ENCODE peak calls at places on chromosomes 7 and 10, in four cellular contexts. One of them, this sample, is unnamed.
A peak's percentile ranks its signal among the peaks of the same experiment; 100 is the strongest.

GRCh38 chr10:74750848-74751274 is 75.5 kb upstream of the KAT6B start:
- DNase-seq in H1: peak; percentile 28
- DNase-seq in body of pancreas: no peak
- DNase-seq in retinal pigment epithelial cell: no peak
- DNase-seq in this sample: peak; percentile 46

GRCh38 chr7:81641873-81642272 is 128.0 kb downstream of the HGF start:
- DNase-seq in retinal pigment epithelial cell: no peak
- DNase-seq in H1: no peak
- DNase-seq in body of pancreas: no peak
- DNase-seq in this sample: no peak

GRCh38 chr10:91032614-91033248 is 111.8 kb upstream of the ANKRD1 start:
- DNase-seq in H1: no peak
- DNase-seq in body of pancreas: peak; percentile 20
- DNase-seq in retinal pigment epithelial cell: no peak
- DNase-seq in this sample: no peak

GRCh38 chr10:33376976-33377657 is 42.6 kb upstream of the NRP1 start:
- DNase-seq in H1: no peak
- DNase-seq in retinal pigment epithelial cell: no peak
- DNase-seq in body of pancreas: no peak
- DNase-seq in this sample: no peak

GRCh38 chr7:75590373-75591005 is 98.4 kb downstream of the SPDYE5 start:
- DNase-seq in H1: no peak
- DNase-seq in retinal pigment epithelial cell: no peak
- DNase-seq in body of pancreas: no peak
- DNase-seq in this sample: no peak

GRCh38 chr10:112526130-112526529 is 79.1 kb downstream of the VTI1A start:
- DNase-seq in body of pancreas: no peak
- DNase-seq in H1: no peak
- DNase-seq in retinal pigment epithelial cell: no peak
- DNase-seq in this sample: no peak

GRCh38 chr10:60524541-60524940 is 134.9 kb upstream of the ANK3 start:
- DNase-seq in retinal pigment epithelial cell: no peak
- DNase-seq in H1: no peak
- DNase-seq in body of pancreas: no peak
- DNase-seq in this sample: no peak

GRCh38 chr10:8049151-8049873 is 5.2 kb upstream of the GATA3 start:
- DNase-seq in body of pancreas: no peak
- DNase-seq in H1: peak; percentile 73
- DNase-seq in retinal pigment epithelial cell: no peak
- DNase-seq in this sample: no peak

GRCh38 chr7:26398436-26399308 is 107.0 kb downstream of the SNX10 start:
- DNase-seq in body of pancreas: peak; percentile 76
- DNase-seq in retinal pigment epithelial cell: no peak
- DNase-seq in H1: peak; percentile 79
- DNase-seq in this sample: peak; percentile 90

GRCh38 chr7:139767561-139767982 is 10.2 kb downstream of the HIPK2 start:
- DNase-seq in body of pancreas: no peak
- DNase-seq in retinal pigment epithelial cell: no peak
- DNase-seq in H1: no peak
- DNase-seq in this sample: peak; percentile 37

GRCh38 chr7:71145906-71146901 is 14.3 kb downstream of the GALNT17 start:
- DNase-seq in H1: no peak
- DNase-seq in body of pancreas: peak; percentile 17
- DNase-seq in retinal pigment epithelial cell: no peak
- DNase-seq in this sample: no peak

GRCh38 chr7:143487566-143487965 is 9.9 kb downstream of the TAS2R41 start:
- DNase-seq in retinal pigment epithelial cell: no peak
- DNase-seq in body of pancreas: peak; percentile 26
- DNase-seq in H1: no peak
- DNase-seq in this sample: no peak

GRCh38 chr10:30862486-30862885 is 169.2 kb downstream of the ZNF438 start:
- DNase-seq in H1: no peak
- DNase-seq in body of pancreas: no peak
- DNase-seq in retinal pigment epithelial cell: no peak
- DNase-seq in this sample: no peak

GRCh38 chr7:22607180-22607579 is 107.2 kb upstream of the STEAP1B start:
- DNase-seq in retinal pigment epithelial cell: no peak
- DNase-seq in body of pancreas: no peak
- DNase-seq in H1: no peak
- DNase-seq in this sample: no peak

GRCh38 chr7:91164531-91164930 is 99.7 kb upstream of the FZD1 start:
- DNase-seq in H1: no peak
- DNase-seq in retinal pigment epithelial cell: no peak
- DNase-seq in body of pancreas: no peak
- DNase-seq in this sample: no peak

GRCh38 chr10:104322416-104322782 is 15.9 kb downstream of the ITPRIP start:
- DNase-seq in body of pancreas: peak; percentile 63
- DNase-seq in retinal pigment epithelial cell: no peak
- DNase-seq in H1: no peak
- DNase-seq in this sample: no peak

GRCh38 chr7:26091933-26092332 is 60.1 kb upstream of the NFE2L3 start:
- DNase-seq in H1: no peak
- DNase-seq in retinal pigment epithelial cell: no peak
- DNase-seq in body of pancreas: no peak
- DNase-seq in this sample: no peak

GRCh38 chr10:74917481-74918077 is 91.2 kb downstream of the KAT6B start:
- DNase-seq in body of pancreas: no peak
- DNase-seq in retinal pigment epithelial cell: no peak
- DNase-seq in H1: no peak
- DNase-seq in this sample: no peak

GRCh38 chr7:21962677-21963076 is 17.0 kb upstream of the CDCA7L start:
- DNase-seq in body of pancreas: no peak
- DNase-seq in H1: no peak
- DNase-seq in retinal pigment epithelial cell: no peak
- DNase-seq in this sample: no peak

GRCh38 chr10:106278385-106278784 is 886.1 kb downstream of the SORCS1 start:
- DNase-seq in retinal pigment epithelial cell: no peak
- DNase-seq in H1: no peak
- DNase-seq in body of pancreas: no peak
- DNase-seq in this sample: no peak

GRCh38 chr7:132877578-132877977 is 204.3 kb downstream of the CHCHD3 start:
- DNase-seq in H1: no peak
- DNase-seq in body of pancreas: no peak
- DNase-seq in retinal pigment epithelial cell: no peak
- DNase-seq in this sample: no peak

GRCh38 chr7:136877990-136878389 is 9.5 kb downstream of the CHRM2 start:
- DNase-seq in body of pancreas: no peak
- DNase-seq in retinal pigment epithelial cell: no peak
- DNase-seq in H1: no peak
- DNase-seq in this sample: no peak

GRCh38 chr7:113629244-113629643 is 289.6 kb downstream of the PPP1R3A start:
- DNase-seq in body of pancreas: no peak
- DNase-seq in retinal pigment epithelial cell: no peak
- DNase-seq in H1: no peak
- DNase-seq in this sample: no peak

GRCh38 chr7:25897261-25897782 is 254.7 kb upstream of the NFE2L3 start:
- DNase-seq in body of pancreas: no peak
- DNase-seq in H1: no peak
- DNase-seq in retinal pigment epithelial cell: no peak
- DNase-seq in this sample: no peak

GRCh38 chr7:16850772-16851466 is 30.9 kb downstream of the AGR3 start:
- DNase-seq in body of pancreas: no peak
- DNase-seq in H1: no peak
- DNase-seq in retinal pigment epithelial cell: no peak
- DNase-seq in this sample: peak; percentile 7

GRCh38 chr7:70406419-70407189 is 725.3 kb upstream of the GALNT17 start:
- DNase-seq in retinal pigment epithelial cell: no peak
- DNase-seq in H1: no peak
- DNase-seq in body of pancreas: no peak
- DNase-seq in this sample: no peak

GRCh38 chr7:149289856-149290255 is 27.9 kb downstream of the ZNF783 start:
- DNase-seq in retinal pigment epithelial cell: no peak
- DNase-seq in H1: no peak
- DNase-seq in body of pancreas: no peak
- DNase-seq in this sample: no peak

GRCh38 chr10:127715782-127716378 is 21.1 kb upstream of the FOXI2 start:
- DNase-seq in body of pancreas: no peak
- DNase-seq in retinal pigment epithelial cell: no peak
- DNase-seq in H1: no peak
- DNase-seq in this sample: peak; percentile 26
- TF ChIP-seq CTCF in body of pancreas: peak; percentile 52
- TF ChIP-seq CTCF in retinal pigment epithelial cell: peak; percentile 28
- TF ChIP-seq CTCF in H1: peak; percentile 35
- TF ChIP-seq CTCF in this sample: peak; percentile 11

GRCh38 chr10:44956176-44956575 is 3.4 kb upstream of the RASSF4 start:
- DNase-seq in body of pancreas: no peak
- DNase-seq in retinal pigment epithelial cell: no peak
- DNase-seq in H1: no peak
- DNase-seq in this sample: no peak

GRCh38 chr10:44956717-44957706 is 2.6 kb upstream of the RASSF4 start:
- DNase-seq in retinal pigment epithelial cell: no peak
- DNase-seq in H1: no peak
- DNase-seq in body of pancreas: no peak
- DNase-seq in this sample: no peak

GRCh38 chr10:44952779-44953231 is 6.8 kb upstream of the RASSF4 start:
- DNase-seq in body of pancreas: no peak
- DNase-seq in H1: peak; percentile 41
- DNase-seq in retinal pigment epithelial cell: no peak
- DNase-seq in this sample: no peak

GRCh38 chr10:44955408-44956070 is 4.1 kb upstream of the RASSF4 start:
- DNase-seq in H1: peak; percentile 34
- DNase-seq in body of pancreas: no peak
- DNase-seq in retinal pigment epithelial cell: no peak
- DNase-seq in this sample: no peak

DNA sequence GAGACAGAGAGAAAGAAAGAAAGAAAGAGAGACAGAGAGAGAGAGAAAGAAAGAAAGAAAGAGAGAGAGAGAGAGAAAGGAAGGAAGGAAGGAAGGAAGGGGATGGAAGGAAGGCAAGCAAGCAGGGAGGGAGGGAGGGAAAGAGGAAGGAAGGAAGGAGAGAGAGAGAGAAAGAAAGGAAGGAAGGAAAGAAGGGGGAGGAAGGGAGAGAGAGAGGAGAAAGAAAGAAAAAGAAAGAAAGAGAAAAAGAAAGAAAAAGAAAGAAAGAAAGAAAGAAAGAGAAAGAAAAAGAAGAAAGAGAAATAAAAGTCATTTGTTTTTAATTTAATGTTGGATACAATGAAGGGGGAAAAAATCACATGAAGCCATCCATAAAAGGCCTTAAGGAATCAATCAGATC is 4.6 kb upstream of the RASSF4 start:
- DNase-seq in retinal pigment epithelial cell: no peak
- DNase-seq in body of pancreas: no peak
- DNase-seq in H1: no peak
- DNase-seq in this sample: no peak
- TF ChIP-seq CTCF in retinal pigment epithelial cell: no peak
- TF ChIP-seq CTCF in body of pancreas: no peak
- TF ChIP-seq CTCF in H1: no peak
- TF ChIP-seq CTCF in this sample: no peak

GRCh38 chr7:140926021-140926812 is 1.5 kb upstream of the BRAF start:
- DNase-seq in H1: no peak
- DNase-seq in body of pancreas: no peak
- DNase-seq in retinal pigment epithelial cell: no peak
- DNase-seq in this sample: no peak

GRCh38 chr7:140923358-140924006 is 1.2 kb downstream of the BRAF start:
- DNase-seq in body of pancreas: peak; percentile 18
- DNase-seq in retinal pigment epithelial cell: no peak
- DNase-seq in H1: no peak
- DNase-seq in this sample: no peak

GRCh38 chr7:140922741-140923345 is 1.9 kb downstream of the BRAF start:
- DNase-seq in retinal pigment epithelial cell: no peak
- DNase-seq in body of pancreas: no peak
- DNase-seq in H1: no peak
- DNase-seq in this sample: no peak

GRCh38 chr7:140924821-140925421 is at the start of gene BRAF:
- DNase-seq in body of pancreas: peak; percentile 92
- DNase-seq in retinal pigment epithelial cell: peak; percentile 52
- DNase-seq in H1: peak; percentile 98
- DNase-seq in this sample: peak; percentile 92

DNA sequence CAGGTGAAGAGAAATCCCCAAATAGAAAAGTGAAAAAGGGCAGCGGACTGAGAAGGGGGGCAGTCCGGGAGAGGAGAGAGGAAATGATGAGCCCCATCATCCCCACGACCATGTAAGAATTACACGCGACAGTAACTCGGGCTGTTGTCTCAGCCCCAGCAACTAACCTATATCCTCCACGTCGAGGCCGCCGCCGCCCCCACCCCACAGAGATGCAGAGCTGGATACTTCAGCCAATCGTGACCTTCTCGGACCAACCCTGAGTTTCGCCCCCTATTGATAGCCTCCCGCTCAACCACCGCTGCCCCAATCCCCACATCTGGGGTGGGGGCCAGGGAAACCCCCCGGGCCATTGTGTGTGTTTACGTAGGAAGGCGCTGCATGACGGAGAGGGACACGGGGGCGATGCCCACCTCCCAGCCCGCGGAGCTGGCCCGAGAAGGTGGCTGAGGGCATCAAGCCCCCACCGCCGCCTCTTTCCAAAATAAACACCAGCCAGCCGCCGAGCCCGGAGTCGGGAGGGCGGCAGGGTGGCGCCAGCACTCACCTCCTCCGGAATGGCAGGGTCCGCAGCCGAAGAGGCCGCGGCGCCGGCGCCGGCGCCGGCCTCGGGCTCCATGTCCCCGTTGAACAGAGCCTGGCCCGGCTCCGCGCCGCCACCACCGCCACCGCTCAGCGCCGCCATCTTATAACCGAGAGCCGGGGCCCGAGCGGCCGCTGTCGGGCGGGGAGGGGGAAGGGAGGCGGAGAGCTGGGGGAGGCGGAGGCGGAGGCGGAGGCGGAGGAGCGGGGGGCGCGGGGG is 509 bp downstream of the BRAF start:
- DNase-seq in H1: peak; percentile 86
- DNase-seq in retinal pigment epithelial cell: no peak
- DNase-seq in body of pancreas: peak; percentile 75
- DNase-seq in this sample: peak; percentile 82
- TF ChIP-seq CTCF in H1: peak; percentile 65
- TF ChIP-seq CTCF in retinal pigment epithelial cell: peak; percentile 56
- TF ChIP-seq CTCF in body of pancreas: peak; percentile 50
- TF ChIP-seq CTCF in this sample: peak; percentile 49

DNA sequence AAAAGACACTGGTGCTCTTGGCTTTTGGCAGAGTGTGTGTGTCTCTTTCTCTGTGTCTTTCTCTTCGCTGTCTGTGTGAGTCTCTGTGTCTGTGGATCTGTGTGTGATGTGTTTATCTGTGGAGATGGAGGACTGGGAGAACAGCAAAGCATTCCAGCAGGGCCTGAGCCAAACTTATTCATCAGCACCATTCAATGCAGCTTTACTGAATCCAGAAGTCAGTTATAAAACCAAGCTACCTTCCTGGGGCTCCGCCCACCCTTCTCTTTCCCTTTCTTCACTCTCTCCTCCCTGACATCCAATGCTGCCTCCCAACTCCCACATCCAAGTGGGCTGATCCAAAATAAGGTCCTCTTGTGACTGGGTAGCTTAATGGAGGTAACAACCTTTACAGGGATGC is 3.9 kb downstream of the SGMS1 start:
- DNase-seq in H1: no peak
- DNase-seq in body of pancreas: no peak
- DNase-seq in retinal pigment epithelial cell: no peak
- DNase-seq in this sample: no peak
- TF ChIP-seq CTCF in H1: no peak
- TF ChIP-seq CTCF in body of pancreas: no peak
- TF ChIP-seq CTCF in retinal pigment epithelial cell: no peak
- TF ChIP-seq CTCF in this sample: no peak